ENCODE peak calls at places on chromosomes 11 and 22, in six cellular contexts. One of them, this sample, is unnamed.

GRCh38 chr22:43628253-43628649 is 183.9 kb downstream of the EFCAB6 start:
- DNase-seq in activated naive CD8-positive, alpha-beta T cell treated with anti-CD3 and anti-CD28 coated beads, Interleukin-2, amount 10 ng/mL, durations not matched to agents 7 days and 5 days: no peak
- DNase-seq in B cell: no peak
- DNase-seq in stimulated activated CD4-positive, alpha-beta T cell treated with anti-CD3 and anti-CD28 coated beads, Interleukin-4, amount 100 ng/mL, for 24 hours: no peak
- DNase-seq in NCI-H1417 treated with DMSO at 0.1 percent for 48 hours: no peak
- DNase-seq in heart left ventricle: no peak
- DNase-seq in this sample: no peak

GRCh38 chr11:71263391-71263790 is 11.0 kb upstream of the SHANK2 start:
- DNase-seq in activated naive CD8-positive, alpha-beta T cell treated with anti-CD3 and anti-CD28 coated beads, Interleukin-2, amount 10 ng/mL, durations not matched to agents 7 days and 5 days: no peak
- DNase-seq in NCI-H1417 treated with DMSO at 0.1 percent for 48 hours: no peak
- DNase-seq in stimulated activated CD4-positive, alpha-beta T cell treated with anti-CD3 and anti-CD28 coated beads, Interleukin-4, amount 100 ng/mL, for 24 hours: no peak
- DNase-seq in heart left ventricle: no peak
- DNase-seq in B cell: no peak
- DNase-seq in this sample: no peak

GRCh38 chr11:113014731-113015455 is 53.7 kb downstream of the NCAM1 start:
- DNase-seq in heart left ventricle: peak; percentile 71
- DNase-seq in NCI-H1417 treated with DMSO at 0.1 percent for 48 hours: no peak
- DNase-seq in stimulated activated CD4-positive, alpha-beta T cell treated with anti-CD3 and anti-CD28 coated beads, Interleukin-4, amount 100 ng/mL, for 24 hours: no peak
- DNase-seq in activated naive CD8-positive, alpha-beta T cell treated with anti-CD3 and anti-CD28 coated beads, Interleukin-2, amount 10 ng/mL, durations not matched to agents 7 days and 5 days: no peak
- DNase-seq in B cell: no peak
- DNase-seq in this sample: peak; percentile 6

GRCh38 chr11:2140411-2141400 is 1.5 kb upstream of the IGF2 start:
- DNase-seq in heart left ventricle: no peak
- DNase-seq in activated naive CD8-positive, alpha-beta T cell treated with anti-CD3 and anti-CD28 coated beads, Interleukin-2, amount 10 ng/mL, durations not matched to agents 7 days and 5 days: peak; percentile 40
- DNase-seq in stimulated activated CD4-positive, alpha-beta T cell treated with anti-CD3 and anti-CD28 coated beads, Interleukin-4, amount 100 ng/mL, for 24 hours: no peak
- DNase-seq in NCI-H1417 treated with DMSO at 0.1 percent for 48 hours: no peak
- DNase-seq in B cell: no peak
- DNase-seq in this sample: no peak

GRCh38 chr11:86932942-86933875 is 22.0 kb downstream of the FZD4 start:
- DNase-seq in B cell: no peak
- DNase-seq in NCI-H1417 treated with DMSO at 0.1 percent for 48 hours: no peak
- DNase-seq in heart left ventricle: no peak
- DNase-seq in stimulated activated CD4-positive, alpha-beta T cell treated with anti-CD3 and anti-CD28 coated beads, Interleukin-4, amount 100 ng/mL, for 24 hours: no peak
- DNase-seq in activated naive CD8-positive, alpha-beta T cell treated with anti-CD3 and anti-CD28 coated beads, Interleukin-2, amount 10 ng/mL, durations not matched to agents 7 days and 5 days: no peak
- DNase-seq in this sample: no peak

GRCh38 chr11:126063510-126063858 is 818 bp upstream of the CDON start:
- DNase-seq in NCI-H1417 treated with DMSO at 0.1 percent for 48 hours: no peak
- DNase-seq in activated naive CD8-positive, alpha-beta T cell treated with anti-CD3 and anti-CD28 coated beads, Interleukin-2, amount 10 ng/mL, durations not matched to agents 7 days and 5 days: no peak
- DNase-seq in stimulated activated CD4-positive, alpha-beta T cell treated with anti-CD3 and anti-CD28 coated beads, Interleukin-4, amount 100 ng/mL, for 24 hours: no peak
- DNase-seq in heart left ventricle: no peak
- DNase-seq in B cell: no peak
- DNase-seq in this sample: no peak

GRCh38 chr11:79236541-79236971 is 204.3 kb downstream of the TENM4 start:
- DNase-seq in NCI-H1417 treated with DMSO at 0.1 percent for 48 hours: no peak
- DNase-seq in B cell: no peak
- DNase-seq in heart left ventricle: no peak
- DNase-seq in stimulated activated CD4-positive, alpha-beta T cell treated with anti-CD3 and anti-CD28 coated beads, Interleukin-4, amount 100 ng/mL, for 24 hours: no peak
- DNase-seq in activated naive CD8-positive, alpha-beta T cell treated with anti-CD3 and anti-CD28 coated beads, Interleukin-2, amount 10 ng/mL, durations not matched to agents 7 days and 5 days: no peak
- DNase-seq in this sample: no peak

GRCh38 chr11:68996376-68997123 is 15.8 kb upstream of the MRGPRD start:
- DNase-seq in B cell: peak; percentile 6
- DNase-seq in heart left ventricle: peak; percentile 14
- DNase-seq in NCI-H1417 treated with DMSO at 0.1 percent for 48 hours: no peak
- DNase-seq in stimulated activated CD4-positive, alpha-beta T cell treated with anti-CD3 and anti-CD28 coated beads, Interleukin-4, amount 100 ng/mL, for 24 hours: no peak
- DNase-seq in activated naive CD8-positive, alpha-beta T cell treated with anti-CD3 and anti-CD28 coated beads, Interleukin-2, amount 10 ng/mL, durations not matched to agents 7 days and 5 days: no peak
- DNase-seq in this sample: peak; percentile 0

GRCh38 chr22:44248926-44249325 is 63.8 kb downstream of the SHISAL1 start:
- DNase-seq in activated naive CD8-positive, alpha-beta T cell treated with anti-CD3 and anti-CD28 coated beads, Interleukin-2, amount 10 ng/mL, durations not matched to agents 7 days and 5 days: no peak
- DNase-seq in stimulated activated CD4-positive, alpha-beta T cell treated with anti-CD3 and anti-CD28 coated beads, Interleukin-4, amount 100 ng/mL, for 24 hours: no peak
- DNase-seq in heart left ventricle: no peak
- DNase-seq in B cell: no peak
- DNase-seq in NCI-H1417 treated with DMSO at 0.1 percent for 48 hours: no peak
- DNase-seq in this sample: no peak

GRCh38 chr11:15547685-15548084 is 433.0 kb downstream of the INSC start:
- DNase-seq in NCI-H1417 treated with DMSO at 0.1 percent for 48 hours: no peak
- DNase-seq in stimulated activated CD4-positive, alpha-beta T cell treated with anti-CD3 and anti-CD28 coated beads, Interleukin-4, amount 100 ng/mL, for 24 hours: no peak
- DNase-seq in B cell: no peak
- DNase-seq in activated naive CD8-positive, alpha-beta T cell treated with anti-CD3 and anti-CD28 coated beads, Interleukin-2, amount 10 ng/mL, durations not matched to agents 7 days and 5 days: no peak
- DNase-seq in heart left ventricle: no peak
- DNase-seq in this sample: no peak

GRCh38 chr11:67355023-67355793 is 1.9 kb upstream of the POLD4 start:
- DNase-seq in heart left ventricle: no peak
- DNase-seq in B cell: no peak
- DNase-seq in activated naive CD8-positive, alpha-beta T cell treated with anti-CD3 and anti-CD28 coated beads, Interleukin-2, amount 10 ng/mL, durations not matched to agents 7 days and 5 days: no peak
- DNase-seq in stimulated activated CD4-positive, alpha-beta T cell treated with anti-CD3 and anti-CD28 coated beads, Interleukin-4, amount 100 ng/mL, for 24 hours: no peak
- DNase-seq in NCI-H1417 treated with DMSO at 0.1 percent for 48 hours: no peak
- DNase-seq in this sample: no peak

GRCh38 chr22:48167238-48167637 is 1404.8 kb downstream of the TBC1D22A start:
- DNase-seq in stimulated activated CD4-positive, alpha-beta T cell treated with anti-CD3 and anti-CD28 coated beads, Interleukin-4, amount 100 ng/mL, for 24 hours: no peak
- DNase-seq in NCI-H1417 treated with DMSO at 0.1 percent for 48 hours: no peak
- DNase-seq in heart left ventricle: no peak
- DNase-seq in activated naive CD8-positive, alpha-beta T cell treated with anti-CD3 and anti-CD28 coated beads, Interleukin-2, amount 10 ng/mL, durations not matched to agents 7 days and 5 days: no peak
- DNase-seq in B cell: no peak
- DNase-seq in this sample: peak; percentile 20

GRCh38 chr11:12102588-12103410 is 7.6 kb upstream of the MICAL2 start:
- DNase-seq in activated naive CD8-positive, alpha-beta T cell treated with anti-CD3 and anti-CD28 coated beads, Interleukin-2, amount 10 ng/mL, durations not matched to agents 7 days and 5 days: no peak
- DNase-seq in B cell: no peak
- DNase-seq in heart left ventricle: no peak
- DNase-seq in NCI-H1417 treated with DMSO at 0.1 percent for 48 hours: no peak
- DNase-seq in stimulated activated CD4-positive, alpha-beta T cell treated with anti-CD3 and anti-CD28 coated beads, Interleukin-4, amount 100 ng/mL, for 24 hours: no peak
- DNase-seq in this sample: no peak

GRCh38 chr11:46290598-46291309 is 13.3 kb downstream of the CREB3L1 start:
- DNase-seq in NCI-H1417 treated with DMSO at 0.1 percent for 48 hours: no peak
- DNase-seq in stimulated activated CD4-positive, alpha-beta T cell treated with anti-CD3 and anti-CD28 coated beads, Interleukin-4, amount 100 ng/mL, for 24 hours: no peak
- DNase-seq in B cell: no peak
- DNase-seq in heart left ventricle: peak; percentile 72
- DNase-seq in activated naive CD8-positive, alpha-beta T cell treated with anti-CD3 and anti-CD28 coated beads, Interleukin-2, amount 10 ng/mL, durations not matched to agents 7 days and 5 days: no peak
- DNase-seq in this sample: peak; percentile 91

GRCh38 chr11:65801153-65801987 is 14.5 kb downstream of the OVOL1 start:
- DNase-seq in stimulated activated CD4-positive, alpha-beta T cell treated with anti-CD3 and anti-CD28 coated beads, Interleukin-4, amount 100 ng/mL, for 24 hours: no peak
- DNase-seq in B cell: no peak
- DNase-seq in NCI-H1417 treated with DMSO at 0.1 percent for 48 hours: no peak
- DNase-seq in heart left ventricle: no peak
- DNase-seq in activated naive CD8-positive, alpha-beta T cell treated with anti-CD3 and anti-CD28 coated beads, Interleukin-2, amount 10 ng/mL, durations not matched to agents 7 days and 5 days: no peak
- DNase-seq in this sample: peak; percentile 39

GRCh38 chr11:121661796-121662508 is 209.2 kb upstream of the SORL1-AS1 start:
- DNase-seq in B cell: no peak
- DNase-seq in NCI-H1417 treated with DMSO at 0.1 percent for 48 hours: no peak
- DNase-seq in activated naive CD8-positive, alpha-beta T cell treated with anti-CD3 and anti-CD28 coated beads, Interleukin-2, amount 10 ng/mL, durations not matched to agents 7 days and 5 days: no peak
- DNase-seq in heart left ventricle: no peak
- DNase-seq in stimulated activated CD4-positive, alpha-beta T cell treated with anti-CD3 and anti-CD28 coated beads, Interleukin-4, amount 100 ng/mL, for 24 hours: no peak
- DNase-seq in this sample: no peak

GRCh38 chr11:10322830-10323792 is 18.2 kb downstream of the ADM start:
- DNase-seq in heart left ventricle: no peak
- DNase-seq in B cell: no peak
- DNase-seq in stimulated activated CD4-positive, alpha-beta T cell treated with anti-CD3 and anti-CD28 coated beads, Interleukin-4, amount 100 ng/mL, for 24 hours: peak; percentile 72
- DNase-seq in NCI-H1417 treated with DMSO at 0.1 percent for 48 hours: peak; percentile 41
- DNase-seq in activated naive CD8-positive, alpha-beta T cell treated with anti-CD3 and anti-CD28 coated beads, Interleukin-2, amount 10 ng/mL, durations not matched to agents 7 days and 5 days: peak; percentile 39
- DNase-seq in this sample: peak; percentile 67

GRCh38 chr11:1502168-1502955 is 15.8 kb upstream of the MOB2 start:
- DNase-seq in activated naive CD8-positive, alpha-beta T cell treated with anti-CD3 and anti-CD28 coated beads, Interleukin-2, amount 10 ng/mL, durations not matched to agents 7 days and 5 days: no peak
- DNase-seq in NCI-H1417 treated with DMSO at 0.1 percent for 48 hours: no peak
- DNase-seq in B cell: no peak
- DNase-seq in heart left ventricle: no peak
- DNase-seq in stimulated activated CD4-positive, alpha-beta T cell treated with anti-CD3 and anti-CD28 coated beads, Interleukin-4, amount 100 ng/mL, for 24 hours: no peak
- DNase-seq in this sample: no peak

GRCh38 chr11:31779268-31779879 is 31.7 kb downstream of the PAX6 start:
- DNase-seq in activated naive CD8-positive, alpha-beta T cell treated with anti-CD3 and anti-CD28 coated beads, Interleukin-2, amount 10 ng/mL, durations not matched to agents 7 days and 5 days: no peak
- DNase-seq in NCI-H1417 treated with DMSO at 0.1 percent for 48 hours: no peak
- DNase-seq in B cell: no peak
- DNase-seq in heart left ventricle: no peak
- DNase-seq in stimulated activated CD4-positive, alpha-beta T cell treated with anti-CD3 and anti-CD28 coated beads, Interleukin-4, amount 100 ng/mL, for 24 hours: no peak
- DNase-seq in this sample: peak; percentile 23

GRCh38 chr11:7892059-7892699 is 38.9 kb downstream of the OR10A6 start:
- DNase-seq in stimulated activated CD4-positive, alpha-beta T cell treated with anti-CD3 and anti-CD28 coated beads, Interleukin-4, amount 100 ng/mL, for 24 hours: no peak
- DNase-seq in heart left ventricle: no peak
- DNase-seq in B cell: no peak
- DNase-seq in activated naive CD8-positive, alpha-beta T cell treated with anti-CD3 and anti-CD28 coated beads, Interleukin-2, amount 10 ng/mL, durations not matched to agents 7 days and 5 days: no peak
- DNase-seq in NCI-H1417 treated with DMSO at 0.1 percent for 48 hours: no peak
- DNase-seq in this sample: no peak

GRCh38 chr22:31647066-31647465 is 14.9 kb downstream of the PISD start:
- DNase-seq in NCI-H1417 treated with DMSO at 0.1 percent for 48 hours: no peak
- DNase-seq in activated naive CD8-positive, alpha-beta T cell treated with anti-CD3 and anti-CD28 coated beads, Interleukin-2, amount 10 ng/mL, durations not matched to agents 7 days and 5 days: no peak
- DNase-seq in B cell: no peak
- DNase-seq in stimulated activated CD4-positive, alpha-beta T cell treated with anti-CD3 and anti-CD28 coated beads, Interleukin-4, amount 100 ng/mL, for 24 hours: no peak
- DNase-seq in heart left ventricle: no peak
- DNase-seq in this sample: no peak

GRCh38 chr22:48827904-48828555 is 999.6 kb downstream of the BRD1 start:
- DNase-seq in stimulated activated CD4-positive, alpha-beta T cell treated with anti-CD3 and anti-CD28 coated beads, Interleukin-4, amount 100 ng/mL, for 24 hours: no peak
- DNase-seq in heart left ventricle: no peak
- DNase-seq in NCI-H1417 treated with DMSO at 0.1 percent for 48 hours: no peak
- DNase-seq in activated naive CD8-positive, alpha-beta T cell treated with anti-CD3 and anti-CD28 coated beads, Interleukin-2, amount 10 ng/mL, durations not matched to agents 7 days and 5 days: no peak
- DNase-seq in B cell: no peak
- DNase-seq in this sample: peak; percentile 62

GRCh38 chr11:9710852-9711251 is 47.0 kb downstream of the SWAP70 start:
- DNase-seq in NCI-H1417 treated with DMSO at 0.1 percent for 48 hours: no peak
- DNase-seq in activated naive CD8-positive, alpha-beta T cell treated with anti-CD3 and anti-CD28 coated beads, Interleukin-2, amount 10 ng/mL, durations not matched to agents 7 days and 5 days: no peak
- DNase-seq in B cell: no peak
- DNase-seq in stimulated activated CD4-positive, alpha-beta T cell treated with anti-CD3 and anti-CD28 coated beads, Interleukin-4, amount 100 ng/mL, for 24 hours: no peak
- DNase-seq in heart left ventricle: no peak
- DNase-seq in this sample: no peak

GRCh38 chr11:117931971-117932370 is 2.8 kb upstream of the TMPRSS13 start:
- DNase-seq in B cell: no peak
- DNase-seq in heart left ventricle: no peak
- DNase-seq in stimulated activated CD4-positive, alpha-beta T cell treated with anti-CD3 and anti-CD28 coated beads, Interleukin-4, amount 100 ng/mL, for 24 hours: peak; percentile 51
- DNase-seq in activated naive CD8-positive, alpha-beta T cell treated with anti-CD3 and anti-CD28 coated beads, Interleukin-2, amount 10 ng/mL, durations not matched to agents 7 days and 5 days: peak; percentile 49
- DNase-seq in NCI-H1417 treated with DMSO at 0.1 percent for 48 hours: no peak
- DNase-seq in this sample: no peak

This sample was measured in ELF-1.